ENCODE peak calls at places on chromosomes 12 and 14, in five cellular contexts. A is A673, Y is ovary, I is prostate gland, J is heart right ventricle. G is an unnamed sample. For H3K36me3, the result is how much of the 10 kb centered on the place peaks cover.

GRCh38 chr12:122182887-122183587 is at the start of gene LRRC43:
- DNase-seq in A (no peak), Y (peak), I (peak), J (no peak), G (peak)

GRCh38 chr12:2306686-2307249 is 254.0 kb downstream of the CACNA1C start:
- DNase-seq in A (no peak), Y (no peak), I (no peak), J (no peak), G (no peak)

GRCh38 chr14:90553298-90553920 is 156.6 kb downstream of the CALM1 start:
- DNase-seq in A (no peak), Y (no peak), I (no peak), J (no peak), G (no peak)

GRCh38 chr14:91317381-91318313 is 73.1 kb upstream of the GPR68 start:
- DNase-seq in A (peak), Y (peak), I (peak), J (peak), G (peak)

GRCh38 chr12:50786498-50787231 is 22.8 kb downstream of the ATF1 start:
- DNase-seq in A (no peak), Y (no peak), I (no peak), J (no peak), G (no peak)

GRCh38 chr14:75794615-75795038 is 133.6 kb downstream of the TTLL5 start:
- DNase-seq in A (no peak), Y (no peak), I (no peak), J (no peak), G (no peak)

GRCh38 chr12:67460388-67460787 is 188.2 kb upstream of the DYRK2 start:
- DNase-seq in A (no peak), Y (no peak), I (no peak), J (no peak), G (no peak)

GRCh38 chr12:49328816-49329215 is 5.8 kb downstream of the TROAP start:
- DNase-seq in A (no peak), Y (no peak), I (no peak), J (no peak), G (no peak)

GRCh38 chr14:37819155-37820015 is 224.0 kb downstream of the TTC6 start:
- DNase-seq in A (no peak), Y (no peak), I (no peak), J (no peak), G (no peak)

GRCh38 chr14:29861996-29862395 is 65.7 kb downstream of the PRKD1 start:
- DNase-seq in A (no peak), Y (no peak), I (no peak), J (no peak), G (no peak)

GRCh38 chr14:100617715-100618693 is 30.8 kb upstream of the BEGAIN start:
- DNase-seq in A (no peak), Y (peak), I (no peak), J (no peak), G (no peak)

GRCh38 chr12:114625294-114625851 is 58.6 kb downstream of the TBX3 start:
- DNase-seq in A (peak), Y (peak), I (peak), J (peak), G (no peak)

GRCh38 chr12:88242161-88242925 is 100.2 kb downstream of the TMTC3 start:
- DNase-seq in A (peak), Y (no peak), I (no peak), J (no peak), G (peak)

GRCh38 chr12:43957732-43958131 is 121.9 kb downstream of the TMEM117 start:
- DNase-seq in A (peak), Y (no peak), I (no peak), J (peak), G (no peak)

GRCh38 chr12:120700863-120701262 is 9.4 kb upstream of the UNC119B start:
- DNase-seq in A (no peak), Y (no peak), I (peak), J (no peak), G (no peak)

GRCh38 chr14:51283402-51283825 is 43.4 kb downstream of the TMX1 start:
- DNase-seq in A (peak), Y (no peak), I (peak), J (peak), G (no peak)

GRCh38 chr12:91432079-91432478 is 249.5 kb upstream of the DCN start:
- DNase-seq in A (no peak), Y (no peak), I (no peak), J (no peak), G (no peak)

GRCh38 chr12:28563926-28564325 is 373.7 kb downstream of the CCDC91 start:
- DNase-seq in A (no peak), Y (no peak), I (no peak), J (no peak), G (no peak)

GRCh38 chr14:75577724-75578098 is 709 bp upstream of the FLVCR2 start:
- DNase-seq in A (peak), Y (peak), I (peak), J (peak), G (peak)

GRCh38 chr12:79326663-79327062 is 364.1 kb downstream of the PAWR start:
- DNase-seq in A (no peak), Y (no peak), I (no peak), J (no peak), G (no peak)

GRCh38 chr12:114500775-114501473 is 95.0 kb upstream of the TBX5 start:
- DNase-seq in A (no peak), Y (no peak), I (no peak), J (no peak), G (no peak)

GRCh38 chr12:857611-858010 is 91.9 kb downstream of the RAD52 start:
- DNase-seq in A (no peak), Y (no peak), I (no peak), J (no peak), G (peak)

GRCh38 chr14:32697704-32698103 is 241.0 kb upstream of the NPAS3 start:
- DNase-seq in A (peak), Y (no peak), I (no peak), J (no peak), G (no peak)

GRCh38 chr12:130747867-130748740 is 32.0 kb upstream of the RIMBP2 start:
- DNase-seq in A (peak), Y (peak), I (peak), J (peak), G (peak)

GRCh38 chr14:77026166-77026929 is 2.2 kb downstream of the IRF2BPL start:
- DNase-seq in A (peak), Y (peak), I (no peak), J (no peak), G (peak)

GRCh38 chr12:98752726-98753125 is 107.6 kb downstream of the APAF1 start:
- DNase-seq in A (peak), Y (no peak), I (no peak), J (no peak), G (no peak)

GRCh38 chr14:94485944-94486841 is 10.2 kb upstream of the SERPINA9 start:
- DNase-seq in A (peak), Y (peak), I (peak), J (peak), G (peak)

GRCh38 chr12:119326341-119326740 is 8.2 kb upstream of the CCDC60 start:
- DNase-seq in A (no peak), Y (no peak), I (peak), J (no peak), G (no peak)

GRCh38 chr12:11729008-11729407 is 79.5 kb downstream of the ETV6 start:
- DNase-seq in A (no peak), Y (no peak), I (peak), J (no peak), G (no peak)
- H3K27ac ChIP-seq in A (no peak), Y (no peak), I (peak), J (no peak), G (no peak)

DNA sequence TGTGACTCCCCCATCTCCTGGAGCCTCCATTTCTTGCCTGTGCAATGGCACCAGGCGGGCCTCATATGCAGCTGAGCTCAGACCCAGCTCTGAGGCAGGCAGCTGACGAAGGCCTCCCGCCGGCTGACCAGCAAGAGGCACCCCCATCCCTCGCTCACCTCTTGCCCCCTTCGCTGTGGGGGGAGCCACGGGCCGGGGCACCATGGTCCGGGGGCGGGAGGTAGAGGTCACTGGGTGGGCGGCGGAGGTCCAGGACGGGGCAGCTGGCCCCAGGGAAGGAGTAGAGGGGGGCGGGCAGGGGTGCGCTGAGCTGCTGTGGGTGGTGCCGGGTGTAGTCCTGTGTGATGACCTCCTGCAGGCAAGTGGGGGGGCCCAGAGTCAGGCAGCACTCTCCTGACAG is 39.4 kb downstream of the RFLNA start:
- DNase-seq in A (no peak), Y (no peak), I (no peak), J (no peak), G (no peak)
- H3K36me3 ChIP-seq in A (half or more), Y (under half), I (half or more), J (under half), G (half or more)

DNA sequence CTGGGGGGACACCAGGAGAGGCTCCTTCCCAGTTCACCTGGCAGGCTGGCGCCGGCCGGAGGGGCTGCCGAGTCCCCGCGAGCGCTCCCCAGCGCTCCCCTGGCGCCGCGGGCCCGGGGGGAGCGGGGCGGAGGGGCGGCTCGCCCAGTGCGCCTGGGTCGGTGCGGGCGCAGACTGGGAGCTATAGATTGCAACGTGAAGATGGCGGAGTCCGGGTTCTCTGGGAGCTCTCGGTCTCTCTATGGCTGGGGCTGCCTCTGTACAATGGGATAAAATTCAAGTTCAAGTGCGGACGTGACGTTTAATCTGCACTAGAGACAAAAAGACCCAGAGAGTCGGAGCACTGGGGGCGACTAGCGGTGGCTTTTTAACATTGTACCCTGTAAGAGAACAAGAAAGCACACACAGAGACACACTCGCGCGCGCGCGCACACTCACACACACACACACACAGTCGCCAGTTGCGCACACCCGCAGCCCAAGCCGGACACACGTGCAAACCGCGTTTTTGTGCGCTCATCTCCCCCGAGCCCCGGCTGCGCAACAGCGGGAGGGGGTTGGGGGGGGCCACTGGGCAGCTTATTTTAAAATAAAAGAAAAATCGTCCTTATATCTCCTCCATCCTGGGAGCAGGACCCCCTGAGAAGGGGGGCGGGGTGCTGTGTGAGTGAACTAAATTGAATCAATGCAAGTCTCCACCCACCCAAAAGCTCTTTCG is at the start of gene BCL11B:
- DNase-seq in A (peak), Y (peak), I (peak), J (peak), G (peak)
- H3K27ac ChIP-seq in A (peak), Y (no peak), I (no peak), J (no peak), G (no peak)

DNA sequence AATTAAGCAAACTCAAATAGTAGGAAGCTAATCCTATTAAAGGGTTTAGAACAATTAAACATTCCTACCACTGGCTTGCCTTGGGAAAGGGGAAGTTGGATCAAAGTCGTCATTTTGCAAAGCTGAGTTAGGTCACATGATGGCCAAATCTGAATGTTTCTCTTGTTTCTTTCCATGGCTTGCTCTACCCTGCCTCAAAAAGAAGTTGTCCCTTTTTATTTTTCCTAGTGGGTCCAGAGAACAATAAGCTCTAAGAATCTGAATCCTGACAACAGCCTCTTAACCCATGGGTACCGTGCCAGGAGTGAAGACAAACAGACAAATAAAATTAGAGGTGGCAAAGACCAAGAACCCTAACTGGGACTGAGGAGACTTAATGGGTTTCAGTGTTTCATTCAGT is 26.2 kb upstream of the NPFF start:
- DNase-seq in A (no peak), Y (no peak), I (no peak), J (no peak), G (no peak)
- H3K36me3 ChIP-seq in A (under half), Y (under half), I (under half), J (under half), G (half or more)

GRCh38 chr12:27554421-27555186 is 30.6 kb downstream of the PPFIBP1 start:
- DNase-seq in A (peak), Y (peak), I (peak), J (peak), G (peak)

GRCh38 chr12:27552886-27553560 is 29.0 kb downstream of the PPFIBP1 start:
- DNase-seq in A (no peak), Y (no peak), I (no peak), J (no peak), G (no peak)

GRCh38 chr12:27555316-27555715 is 31.3 kb downstream of the PPFIBP1 start:
- DNase-seq in A (peak), Y (no peak), I (no peak), J (no peak), G (no peak)

GRCh38 chr12:27552235-27552634 is 28.2 kb downstream of the PPFIBP1 start:
- DNase-seq in A (no peak), Y (no peak), I (no peak), J (no peak), G (no peak)

DNA sequence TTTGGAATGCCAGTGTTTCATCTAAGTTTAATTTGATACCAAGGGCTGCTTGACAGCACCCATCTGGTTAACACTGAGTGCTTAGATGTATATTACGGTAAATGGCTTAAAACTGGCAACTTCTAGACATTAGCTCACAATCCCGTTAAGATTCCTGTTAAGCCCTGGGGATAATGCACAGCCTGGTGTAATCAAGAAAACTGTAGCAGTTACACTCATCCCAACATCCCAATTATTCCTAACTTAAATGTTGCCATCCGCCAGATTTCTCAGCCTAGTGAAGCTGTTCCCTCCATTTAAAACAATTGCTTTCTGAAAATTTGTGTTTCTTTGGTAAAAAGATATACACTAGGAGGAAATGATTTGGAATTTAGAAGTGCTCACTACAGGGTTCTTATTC is 30.0 kb downstream of the PPFIBP1 start:
- DNase-seq in A (no peak), Y (no peak), I (no peak), J (no peak), G (no peak)
- H3K27ac ChIP-seq in A (no peak), Y (peak), I (peak), J (peak), G (peak)

DNA sequence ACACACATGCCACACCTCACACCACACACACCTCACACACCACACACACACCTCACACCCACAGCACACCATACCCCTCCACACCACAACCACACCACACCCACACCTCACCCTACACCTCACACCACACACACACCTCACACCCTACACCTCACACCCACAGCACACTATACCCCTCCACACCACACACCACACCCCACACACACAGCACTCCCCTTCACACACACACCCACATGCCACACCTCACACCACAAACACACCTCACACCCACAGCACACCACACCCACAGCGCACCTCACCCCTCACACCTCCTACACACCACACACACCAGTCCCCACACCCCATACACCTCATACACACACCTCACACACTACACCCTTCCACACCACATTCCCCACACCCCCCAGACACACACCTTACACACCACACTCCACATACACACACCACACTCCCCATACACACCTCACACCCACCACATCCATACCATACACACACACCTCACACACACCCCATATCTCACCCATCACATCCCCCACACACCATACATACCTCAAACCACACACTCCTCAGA is 80.0 kb downstream of the ACTN1 start:
- DNase-seq in A (no peak), Y (no peak), I (no peak), J (no peak), G (no peak)
- H3K36me3 ChIP-seq in A (under half), Y (under half), I (under half), J (under half), G (under half)

DNA sequence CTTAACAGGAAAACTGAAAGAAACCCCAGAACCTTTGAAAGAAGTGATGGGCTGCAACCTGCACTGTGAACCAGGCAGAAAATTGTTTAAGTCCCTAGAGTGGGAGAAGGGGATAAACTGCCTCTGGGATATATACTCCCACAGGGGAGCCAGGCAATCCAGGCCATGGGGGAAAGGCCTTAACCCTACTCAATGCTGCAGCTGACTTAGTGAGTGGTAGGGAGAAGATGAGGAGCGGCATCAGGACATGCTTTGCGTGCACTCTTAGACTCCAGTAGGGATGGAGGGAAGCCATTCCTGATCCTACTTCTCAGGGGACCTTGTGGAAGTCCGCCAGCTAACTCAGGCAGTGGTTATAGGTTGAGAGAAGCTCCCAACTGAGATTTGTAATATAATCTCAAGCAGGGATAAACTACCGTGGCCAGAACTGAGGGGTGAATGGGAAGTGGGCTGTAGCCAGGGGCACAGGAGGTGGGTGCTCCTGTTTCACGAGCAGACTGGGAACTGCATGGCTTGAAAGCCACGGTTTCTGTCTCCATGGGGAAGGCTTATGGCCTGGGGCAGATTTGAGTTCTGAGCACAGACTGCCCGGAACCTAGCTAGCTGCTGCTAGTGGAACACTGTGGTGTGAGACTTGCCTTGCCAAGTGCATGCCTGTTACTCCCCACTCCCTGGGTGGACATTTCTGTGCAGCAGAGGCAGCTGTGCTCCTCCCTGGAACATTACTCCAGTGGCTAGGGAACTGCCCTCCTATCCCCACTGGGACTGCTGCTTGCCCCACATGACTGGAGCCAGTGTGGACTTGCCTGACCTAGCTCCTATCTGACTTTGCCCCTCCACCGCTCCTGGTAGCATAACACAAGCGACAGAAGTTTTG is 119.2 kb upstream of the SCAF11 start:
- DNase-seq in A (no peak), Y (no peak), I (no peak), J (no peak), G (no peak)
- H3K27ac ChIP-seq in A (no peak), Y (no peak), I (no peak), J (no peak), G (no peak)

GRCh38 chr12:112162261-112162790 is 37.0 kb downstream of the TRAFD1 start:
- DNase-seq in A (no peak), Y (peak), I (no peak), J (no peak), G (no peak)
- H3K36me3 ChIP-seq in A (under half), Y (under half), I (under half), J (under half), G (half or more)

DNA sequence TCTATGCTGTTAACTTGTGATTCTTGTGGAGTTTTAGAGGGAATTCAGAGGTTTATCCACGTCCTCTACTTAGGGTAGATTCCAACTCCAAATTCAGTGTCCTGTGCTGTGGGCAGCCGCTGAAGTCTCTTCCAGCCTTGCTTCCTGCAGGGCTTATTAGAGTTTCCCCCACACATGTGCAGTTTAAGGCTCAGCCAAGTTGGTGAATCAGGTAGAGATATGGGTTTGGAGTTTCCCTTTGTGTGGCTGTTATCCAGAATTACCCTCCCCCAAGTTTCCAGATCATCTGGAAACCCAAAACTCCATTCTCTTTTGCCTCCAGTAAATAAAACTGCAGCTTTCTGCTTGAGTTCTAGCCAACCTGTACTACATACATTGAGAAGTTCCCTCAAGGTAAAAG is 853.7 kb downstream of the GALC start:
- DNase-seq in A (no peak), Y (no peak), I (no peak), J (no peak), G (no peak)
- H3K27ac ChIP-seq in A (no peak), Y (no peak), I (no peak), J (no peak), G (no peak)